ENCODE peak calls at places on chromosomes 2 and 18, in six cellular contexts. B, F, N, A, W and R are unnamed samples.

GRCh38 chr2:29528891-29529520 is 392.4 kb downstream of the ALK start:
- DNase-seq in F (no peak), W (no peak), A (no peak), B (no peak), N (no peak), R (no peak)

GRCh38 chr2:57842531-57842930 is 204.1 kb upstream of the VRK2 start:
- DNase-seq in N (no peak), A (no peak), W (no peak), F (no peak), B (no peak), R (no peak)

GRCh38 chr2:48278590-48278989 is 251.4 kb upstream of the STON1 start:
- DNase-seq in B (no peak), A (no peak), N (no peak), W (no peak), F (no peak), R (no peak)

GRCh38 chr2:240955306-240956101 is 42.9 kb upstream of the SNED1 start:
- DNase-seq in B (no peak), W (peak; percentile 43), A (no peak), F (no peak), N (no peak), R (no peak)

GRCh38 chr18:59823611-59824195 is 76.1 kb upstream of the PMAIP1 start:
- DNase-seq in A (no peak), B (no peak), W (peak; percentile 89), N (peak; percentile 64), F (peak; percentile 60), R (no peak)

GRCh38 chr2:158967731-158968395 is 577 bp upstream of the TANC1 start:
- DNase-seq in N (no peak), W (peak; percentile 71), B (peak; percentile 9), F (no peak), A (no peak), R (no peak)

GRCh38 chr2:88085099-88085498 is 17.5 kb downstream of the SMYD1 start:
- DNase-seq in F (no peak), N (no peak), W (no peak), B (no peak), A (no peak), R (no peak)

GRCh38 chr2:95024960-95025405 is 525 bp upstream of the MAL start:
- DNase-seq in N (no peak), B (no peak), A (no peak), F (no peak), W (no peak), R (no peak)

GRCh38 chr18:37432796-37433195 is 132.8 kb downstream of the CELF4 start:
- DNase-seq in W (no peak), F (no peak), A (no peak), N (no peak), B (no peak), R (no peak)

GRCh38 chr2:109256111-109256510 is 127.1 kb downstream of the SH3RF3 start:
- DNase-seq in N (no peak), A (no peak), B (no peak), F (no peak), W (no peak), R (no peak)

GRCh38 chr2:19362094-19362649 is 3.7 kb upstream of the OSR1 start:
- DNase-seq in N (no peak), B (no peak), F (no peak), A (no peak), W (no peak), R (no peak)

GRCh38 chr2:15672961-15673918 is 81.6 kb downstream of the DDX1 start:
- DNase-seq in W (no peak), B (no peak), A (no peak), F (no peak), N (no peak), R (no peak)

GRCh38 chr2:70906439-70907018 is 29.2 kb upstream of the ATP6V1B1 start:
- DNase-seq in B (no peak), A (no peak), W (peak; percentile 48), N (no peak), F (no peak), R (no peak)

GRCh38 chr2:181106789-181107418 is 126.5 kb downstream of the UBE2E3 start:
- DNase-seq in N (peak; percentile 13), A (peak; percentile 74), B (peak; percentile 12), F (no peak), W (no peak), R (no peak)

GRCh38 chr2:191580581-191580980 is 97.4 kb upstream of the NABP1 start:
- DNase-seq in A (no peak), N (no peak), F (no peak), W (no peak), B (no peak), R (no peak)

GRCh38 chr2:12441750-12442626 is 274.7 kb upstream of the TRIB2 start:
- DNase-seq in B (no peak), N (peak; percentile 24), A (no peak), F (no peak), W (no peak), R (no peak)

GRCh38 chr2:68877079-68877772 is 6.0 kb upstream of the BMP10 start:
- DNase-seq in W (no peak), N (peak; percentile 32), A (no peak), B (no peak), F (no peak), R (no peak)

GRCh38 chr18:23143059-23143831 is 8.0 kb downstream of the CABLES1 start:
- DNase-seq in A (no peak), N (no peak), F (no peak), B (no peak), W (no peak), R (no peak)

GRCh38 chr2:134127496-134127895 is 126.4 kb upstream of the MGAT5 start:
- DNase-seq in W (no peak), F (no peak), N (no peak), A (no peak), B (peak; percentile 37), R (no peak)

GRCh38 chr2:119544075-119545031 is at the start of gene CFAP221:
- DNase-seq in B (peak; percentile 38), N (peak; percentile 92), F (peak; percentile 60), A (no peak), W (peak; percentile 93), R (peak; percentile 19)

GRCh38 chr2:154700142-154700541 is 1.6 kb downstream of the KCNJ3 start:
- DNase-seq in N (no peak), F (no peak), A (no peak), B (no peak), W (no peak), R (no peak)

GRCh38 chr2:30225131-30225762 is 6.1 kb upstream of the LBH start:
- DNase-seq in F (no peak), N (no peak), W (no peak), A (no peak), B (no peak), R (no peak)

GRCh38 chr2:152826880-152827279 is 108.5 kb downstream of the ARL6IP6 start:
- DNase-seq in F (no peak), N (no peak), W (no peak), B (no peak), A (no peak), R (no peak)

GRCh38 chr2:77169426-77169825 is 352.8 kb downstream of the LRRTM4 start:
- DNase-seq in B (no peak), A (no peak), F (no peak), N (no peak), W (no peak), R (no peak)

GRCh38 chr2:135960150-135960549 is 25.3 kb downstream of the DARS1 start:
- DNase-seq in B (no peak), F (no peak), N (no peak), W (no peak), A (no peak), R (no peak)

GRCh38 chr2:135965756-135966155 is 19.7 kb downstream of the DARS1 start:
- DNase-seq in F (no peak), A (no peak), N (no peak), B (no peak), W (no peak), R (no peak)

GRCh38 chr2:135963841-135964240 is 21.6 kb downstream of the DARS1 start:
- DNase-seq in B (no peak), A (no peak), N (no peak), F (no peak), W (no peak), R (no peak)

GRCh38 chr2:135960598-135961551 is 24.6 kb downstream of the DARS1 start:
- DNase-seq in A (no peak), B (no peak), W (no peak), N (no peak), F (no peak), R (no peak)

GRCh38 chr2:135962401-135963138 is 22.9 kb downstream of the DARS1 start:
- DNase-seq in B (no peak), N (no peak), F (no peak), W (no peak), A (no peak), R (no peak)
- TF ChIP-seq TAF1 in B (no peak), N (no peak), F (no peak), W (no peak), A (no peak), R (no peak)

GRCh38 chr18:50675043-50675442 is 115.2 kb downstream of the MAPK4 start:
- DNase-seq in W (no peak), N (no peak), F (no peak), B (no peak), A (no peak), R (no peak)
- TF ChIP-seq POLR2A in W (no peak), N (no peak), F (no peak), B (no peak), A (no peak), R (no peak)

DNA sequence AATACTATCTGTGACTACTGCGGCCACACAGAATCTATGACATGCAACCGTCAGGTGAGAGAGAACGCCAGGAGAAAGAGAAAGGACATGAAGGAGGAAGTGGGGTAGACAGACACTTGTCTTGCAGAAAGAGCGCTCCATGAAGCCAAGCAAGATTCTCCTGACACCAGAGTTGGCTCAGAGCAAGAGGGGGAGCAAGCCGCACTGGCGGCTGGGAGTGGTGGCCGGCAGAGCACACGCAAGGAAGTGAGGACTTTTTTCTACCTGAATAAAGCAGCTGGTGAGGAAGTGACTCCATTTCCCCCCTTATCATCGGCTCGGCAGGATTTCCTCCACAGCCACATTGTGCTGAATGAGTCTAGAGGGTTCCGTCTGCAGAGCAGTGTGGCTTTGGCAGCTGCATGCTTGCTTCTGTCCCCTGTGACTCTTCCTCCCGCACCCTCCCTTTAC is 181.5 kb downstream of the BCL2 start:
- DNase-seq in W (no peak), A (no peak), F (no peak), N (no peak), B (no peak), R (no peak)
- TF ChIP-seq TAF1 in W (no peak), A (peak; percentile 20), F (no peak), N (no peak), B (no peak), R (peak; percentile 8)

DNA sequence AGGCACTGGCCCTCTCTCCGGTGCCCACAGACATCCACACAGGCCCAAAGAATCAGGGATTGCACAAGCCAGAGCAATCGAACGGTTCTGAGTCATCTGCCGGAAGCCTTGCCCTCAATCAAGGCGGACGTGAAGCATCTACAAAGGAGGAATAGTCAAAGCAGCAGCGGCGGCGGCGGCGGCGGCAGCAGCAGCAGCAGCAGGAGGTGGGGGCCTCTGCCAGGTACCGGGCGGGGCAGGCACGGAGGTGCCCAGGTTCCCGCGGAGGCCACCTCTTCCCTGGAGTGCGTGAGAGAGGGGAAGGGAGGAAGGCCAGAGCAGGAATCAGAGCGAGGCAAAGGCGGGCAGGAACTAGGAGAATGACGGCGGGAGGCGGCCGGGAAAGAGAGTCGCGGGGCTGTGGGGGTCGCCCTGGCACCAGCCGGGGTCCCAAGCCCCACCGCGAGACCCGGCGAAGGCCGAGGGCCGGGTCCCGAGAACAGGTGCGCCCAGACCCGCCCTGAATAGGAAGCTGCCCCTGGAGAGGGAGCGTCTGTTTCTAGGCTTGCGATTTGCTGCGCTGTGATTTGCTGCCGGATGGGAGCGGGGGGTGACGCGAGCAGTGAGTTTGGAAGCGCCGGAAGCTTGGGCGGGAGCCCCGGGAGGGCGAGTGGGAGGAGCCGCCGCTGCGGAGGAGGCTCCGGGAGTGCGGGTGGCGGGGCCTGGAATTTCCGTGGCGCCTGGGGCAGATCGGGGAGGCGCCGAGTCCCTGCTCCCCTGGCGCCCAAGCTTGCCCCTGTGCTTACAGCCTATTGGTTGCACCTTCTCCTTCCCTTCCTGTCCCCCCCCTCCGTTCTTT is at the start of gene SERPINB8:
- DNase-seq in F (peak; percentile 67), A (no peak), W (peak; percentile 90), B (peak; percentile 66), N (peak; percentile 19), R (peak; percentile 57)
- TF ChIP-seq POLR2A in F (peak; percentile 55), A (peak; percentile 85), W (peak; percentile 75), B (peak; percentile 58), N (no peak), R (peak; percentile 82)